ENCODE peak calls at places on chromosome 15, in eight cellular contexts. R, Z, D, U, O, T, G and X are unnamed samples.

GRCh38 chr15:66997212-66997611 is 68.2 kb upstream of the SMAD3 start:
- DNase-seq in R (no peak), Z (peak), D (no peak), U (no peak), O (no peak), T (peak), G (no peak), X (no peak)

GRCh38 chr15:69153067-69153466 is 7.4 kb upstream of the GLCE start:
- DNase-seq in R (no peak), Z (no peak), D (no peak), U (no peak), O (no peak), T (no peak), G (no peak), X (no peak)

GRCh38 chr15:63348392-63348791 is 33.3 kb downstream of the CA12 start:
- DNase-seq in R (peak), Z (peak), D (peak), U (no peak), O (peak), T (no peak), G (no peak), X (no peak)

GRCh38 chr15:96297783-96298182 is 32.7 kb upstream of the NR2F2 start:
- DNase-seq in R (no peak), Z (no peak), D (no peak), U (no peak), O (no peak), T (no peak), G (no peak), X (no peak)

GRCh38 chr15:92681141-92681622 is 25.6 kb upstream of the FAM174B start:
- DNase-seq in R (peak), Z (peak), D (peak), U (no peak), O (peak), T (no peak), G (no peak), X (no peak)

GRCh38 chr15:77666296-77666660 is 33.6 kb upstream of the LINGO1 start:
- DNase-seq in R (no peak), Z (no peak), D (no peak), U (peak), O (no peak), T (no peak), G (no peak), X (no peak)

GRCh38 chr15:84082739-84083138 is 152.8 kb upstream of the GOLGA6L4 start:
- DNase-seq in R (no peak), Z (peak), D (no peak), U (no peak), O (no peak), T (no peak), G (no peak), X (no peak)

GRCh38 chr15:74667973-74668372 is 27.9 kb downstream of the EDC3 start:
- DNase-seq in R (no peak), Z (no peak), D (no peak), U (no peak), O (no peak), T (no peak), G (no peak), X (no peak)

GRCh38 chr15:85598718-85599398 is 195.9 kb downstream of the KLHL25 start:
- DNase-seq in R (peak), Z (no peak), D (no peak), U (no peak), O (no peak), T (no peak), G (no peak), X (no peak)

GRCh38 chr15:36495464-36495863 is 84.0 kb upstream of the CDIN1 start:
- DNase-seq in R (no peak), Z (no peak), D (no peak), U (no peak), O (no peak), T (no peak), G (no peak), X (no peak)

GRCh38 chr15:76972420-76973361 is 22.2 kb upstream of the PSTPIP1 start:
- DNase-seq in R (peak), Z (no peak), D (peak), U (no peak), O (peak), T (no peak), G (no peak), X (no peak)

GRCh38 chr15:78739996-78740903 is 71.0 kb downstream of the ADAMTS7 start:
- DNase-seq in R (peak), Z (no peak), D (no peak), U (peak), O (no peak), T (no peak), G (peak), X (peak)

DNA sequence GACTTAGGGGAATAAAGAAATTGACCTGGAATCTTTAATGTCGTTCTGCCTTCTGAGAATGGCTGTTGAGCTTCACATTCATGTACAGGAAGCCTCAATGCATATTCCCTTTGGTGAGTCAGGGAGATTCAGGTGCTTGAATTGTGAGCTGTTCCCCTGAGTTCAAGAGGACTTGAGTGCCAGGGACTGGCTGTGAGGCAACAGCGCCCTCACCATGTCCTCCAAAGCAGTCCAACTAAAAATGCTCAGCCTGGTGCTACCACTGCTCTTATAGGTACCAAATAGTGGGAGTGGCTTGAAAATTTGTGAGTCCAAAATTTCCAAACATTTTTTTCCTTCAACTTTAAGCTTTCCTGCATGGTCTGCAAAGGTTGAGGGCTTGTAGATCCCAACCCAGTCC is 54.1 kb downstream of the LEO1 start:
- DNase-seq in R (peak), Z (peak), D (no peak), U (peak), O (no peak), T (no peak), G (peak), X (peak)
- TF ChIP-seq CTCF in R (peak), Z (peak), D (peak), U (peak), O (no peak), T (peak), G (peak), X (peak)

GRCh38 chr15:65981837-65982696 is 112.8 kb downstream of the RAB11A start:
- DNase-seq in R (no peak), Z (no peak), D (no peak), U (peak), O (no peak), T (no peak), G (peak), X (peak)
- TF ChIP-seq CTCF in R (no peak), Z (no peak), D (no peak), U (peak), O (no peak), T (no peak), G (peak), X (peak)

DNA sequence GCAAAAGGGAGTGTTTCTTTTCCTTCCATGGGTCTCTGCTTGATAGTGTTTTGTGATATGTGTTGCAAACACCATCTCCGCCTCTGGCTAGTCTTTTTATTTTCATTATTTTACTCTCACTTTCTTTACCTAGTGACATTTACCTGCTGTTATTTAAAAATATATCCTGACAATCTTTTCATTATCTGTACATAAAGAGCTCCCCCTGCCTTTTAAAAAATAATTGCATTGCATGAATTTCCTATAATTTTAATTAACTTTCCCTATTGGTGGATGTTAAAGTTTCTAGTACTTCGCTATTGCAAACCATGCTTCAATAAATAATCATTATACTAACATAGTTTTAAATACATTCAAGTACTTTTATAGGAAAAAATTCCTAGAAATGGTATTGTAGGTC is 48.8 kb upstream of the GCNT3 start:
- DNase-seq in R (no peak), Z (no peak), D (no peak), U (no peak), O (no peak), T (no peak), G (no peak), X (no peak)
- TF ChIP-seq CTCF in R (no peak), Z (peak), D (no peak), U (no peak), O (no peak), T (no peak), G (peak), X (no peak)

GRCh38 chr15:39448409-39448808 is 132.5 kb upstream of the THBS1 start:
- DNase-seq in R (no peak), Z (no peak), D (no peak), U (no peak), O (no peak), T (no peak), G (no peak), X (no peak)
- TF ChIP-seq CTCF in R (no peak), Z (no peak), D (no peak), U (no peak), O (no peak), T (no peak), G (no peak), X (no peak)